ENCODE peak calls at places on chromosomes 5 and 9, in seven cellular contexts. C is PC-3, Y is H1, V is right lobe of liver, Q is GM23338, O is uterus, N is lower lobe of right lung. F is an unnamed sample.

GRCh38 chr5:19172926-19173425 is 815.0 kb downstream of the CDH18 start:
- DNase-seq in C (no peak), Y (no peak), V (no peak), Q (no peak), O (no peak), N (no peak), F (no peak)

GRCh38 chr5:97658116-97658900 is 475.3 kb upstream of the RIOK2 start:
- DNase-seq in C (peak), Y (no peak), V (no peak), Q (no peak), O (no peak), N (no peak), F (no peak)

GRCh38 chr9:995192-995591 is 18.7 kb downstream of the DMRT3 start:
- DNase-seq in C (peak), Y (no peak), V (no peak), Q (no peak), O (no peak), N (no peak), F (no peak)

GRCh38 chr5:127561254-127561653 is 43.8 kb downstream of the PRRC1 start:
- DNase-seq in C (no peak), Y (no peak), V (no peak), Q (no peak), O (no peak), N (no peak), F (peak)

GRCh38 chr9:91489391-91489899 is 65.8 kb upstream of the NFIL3 start:
- DNase-seq in C (no peak), Y (no peak), V (no peak), Q (no peak), O (no peak), N (no peak), F (no peak)

GRCh38 chr9:113929634-113930092 is 53.6 kb downstream of the ZNF618 start:
- DNase-seq in C (peak), Y (no peak), V (no peak), Q (no peak), O (no peak), N (no peak), F (no peak)

GRCh38 chr5:82551220-82551619 is 273.1 kb upstream of the RPS23 start:
- DNase-seq in C (no peak), Y (no peak), V (no peak), Q (no peak), O (no peak), N (no peak), F (no peak)

GRCh38 chr5:118882666-118883065 is 105.7 kb downstream of the DTWD2 start:
- DNase-seq in C (no peak), Y (no peak), V (no peak), Q (peak), O (no peak), N (no peak), F (no peak)

GRCh38 chr5:37823433-37824152 is 16.2 kb downstream of the GDNF start:
- DNase-seq in C (no peak), Y (no peak), V (no peak), Q (no peak), O (no peak), N (no peak), F (no peak)

GRCh38 chr5:38636626-38637025 is 80.2 kb upstream of the LIFR start:
- DNase-seq in C (peak), Y (no peak), V (no peak), Q (no peak), O (no peak), N (peak), F (no peak)

GRCh38 chr5:54669285-54669684 is 151.7 kb downstream of the SNX18 start:
- DNase-seq in C (no peak), Y (no peak), V (no peak), Q (no peak), O (no peak), N (no peak), F (peak)

GRCh38 chr9:77819672-77820071 is 171.6 kb upstream of the GNA14 start:
- DNase-seq in C (no peak), Y (no peak), V (no peak), Q (no peak), O (no peak), N (no peak), F (no peak)

GRCh38 chr9:37540634-37541033 is 35.5 kb downstream of the FBXO10 start:
- DNase-seq in C (peak), Y (no peak), V (no peak), Q (no peak), O (no peak), N (no peak), F (no peak)

GRCh38 chr5:98110270-98110669 is 663.2 kb upstream of the RGMB start:
- DNase-seq in C (peak), Y (no peak), V (no peak), Q (no peak), O (no peak), N (no peak), F (peak)

GRCh38 chr5:174895360-174895759 is 171.0 kb downstream of the MSX2 start:
- DNase-seq in C (peak), Y (no peak), V (no peak), Q (peak), O (no peak), N (no peak), F (no peak)

GRCh38 chr9:25117791-25118190 is 560.5 kb downstream of the TUSC1 start:
- DNase-seq in C (no peak), Y (no peak), V (no peak), Q (no peak), O (no peak), N (no peak), F (no peak)

GRCh38 chr9:78296893-78297671 is at the start of gene PSAT1:
- DNase-seq in C (peak), Y (peak), V (peak), Q (peak), O (peak), N (peak), F (peak)

GRCh38 chr5:167244583-167244982 is 1046.9 kb upstream of the WWC1 start:
- DNase-seq in C (no peak), Y (peak), V (no peak), Q (peak), O (no peak), N (no peak), F (no peak)

GRCh38 chr5:103571730-103572129 is 9.1 kb upstream of the NUDT12 start:
- DNase-seq in C (no peak), Y (no peak), V (no peak), Q (no peak), O (no peak), N (no peak), F (no peak)

GRCh38 chr5:172417130-172417802 is 37.1 kb downstream of the SH3PXD2B start:
- DNase-seq in C (no peak), Y (no peak), V (no peak), Q (no peak), O (peak), N (no peak), F (no peak)

GRCh38 chr5:177271113-177271512 is 32.4 kb downstream of the RAB24 start:
- DNase-seq in C (no peak), Y (no peak), V (no peak), Q (no peak), O (no peak), N (no peak), F (no peak)

GRCh38 chr5:156354571-156354970 is 27.6 kb downstream of the SGCD start:
- DNase-seq in C (no peak), Y (no peak), V (no peak), Q (no peak), O (no peak), N (no peak), F (no peak)

GRCh38 chr5:1771149-1772065 is 28.2 kb downstream of the MRPL36 start:
- DNase-seq in C (no peak), Y (no peak), V (peak), Q (no peak), O (no peak), N (no peak), F (no peak)

GRCh38 chr5:6125781-6126180 is 252.6 kb downstream of the MED10 start:
- DNase-seq in C (no peak), Y (no peak), V (no peak), Q (no peak), O (no peak), N (no peak), F (no peak)

GRCh38 chr9:297104-297794 is 82.6 kb downstream of the DOCK8 start:
- DNase-seq in C (peak), Y (no peak), V (peak), Q (no peak), O (no peak), N (peak), F (no peak)

GRCh38 chr9:72775570-72775969 is 177.3 kb downstream of the ALDH1A1 start:
- DNase-seq in C (no peak), Y (no peak), V (no peak), Q (no peak), O (no peak), N (no peak), F (no peak)

GRCh38 chr5:181223729-181224389 is 778 bp downstream of the TRIM41 start:
- DNase-seq in C (no peak), Y (no peak), V (peak), Q (peak), O (no peak), N (peak), F (no peak)

GRCh38 chr5:35622974-35623373 is 5.3 kb downstream of the SPEF2 start:
- DNase-seq in C (no peak), Y (no peak), V (no peak), Q (no peak), O (no peak), N (no peak), F (no peak)

GRCh38 chr5:16612007-16612406 is 4.8 kb downstream of the RETREG1 start:
- DNase-seq in C (no peak), Y (no peak), V (no peak), Q (no peak), O (no peak), N (no peak), F (no peak)

GRCh38 chr5:12669326-12669725 is 765.1 kb upstream of the CTNND2 start:
- DNase-seq in C (no peak), Y (no peak), V (no peak), Q (peak), O (no peak), N (no peak), F (no peak)

GRCh38 chr5:38607396-38607795 is 51.0 kb upstream of the LIFR start:
- DNase-seq in C (peak), Y (no peak), V (no peak), Q (no peak), O (no peak), N (no peak), F (peak)

GRCh38 chr5:99169309-99169708 is 240.5 kb upstream of the CHD1 start:
- DNase-seq in C (peak), Y (no peak), V (no peak), Q (peak), O (no peak), N (no peak), F (no peak)

GRCh38 chr5:139684881-139685749 is 37.0 kb downstream of the CXXC5 start:
- DNase-seq in C (no peak), Y (no peak), V (peak), Q (peak), O (no peak), N (no peak), F (no peak)

GRCh38 chr9:6677803-6678202 is 32.3 kb upstream of the GLDC start:
- DNase-seq in C (no peak), Y (no peak), V (no peak), Q (no peak), O (no peak), N (no peak), F (no peak)

GRCh38 chr5:151080620-151081425 is at the start of gene TNIP1:
- DNase-seq in C (peak), Y (peak), V (peak), Q (peak), O (peak), N (peak), F (no peak)
- TF ChIP-seq CTCF in C (no peak), Y (no peak), V (no peak), Q (no peak), O (peak), N (no peak), F (no peak)

GRCh38 chr5:179530069-179530998 is 20.0 kb upstream of the RUFY1 start:
- DNase-seq in C (no peak), Y (peak), V (peak), Q (peak), O (peak), N (peak), F (no peak)
- H3K4me3 ChIP-seq in C (no peak), Y (peak), V (peak), Q (peak), O (peak), N (peak), F (peak)

DNA sequence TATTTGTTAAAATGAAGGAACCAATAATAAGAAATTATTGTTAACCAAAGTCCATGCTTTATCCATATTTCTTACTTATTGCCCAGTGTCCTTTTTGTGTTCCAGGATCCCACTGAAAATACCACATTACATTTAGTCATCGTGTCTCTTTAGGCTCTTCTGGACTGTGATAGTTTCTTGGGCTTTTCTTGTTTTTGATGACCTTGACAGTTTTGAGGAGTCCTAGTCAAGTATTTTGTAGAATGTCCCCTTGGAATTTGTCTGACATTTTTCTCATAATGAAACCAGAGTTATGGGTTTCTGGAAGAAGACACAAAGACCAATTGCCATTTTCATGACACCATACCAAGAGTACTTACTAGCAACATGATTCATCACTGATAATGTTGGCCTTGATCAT is 13.6 kb upstream of the COMMD10 start:
- DNase-seq in C (no peak), Y (no peak), V (no peak), Q (no peak), O (no peak), N (no peak), F (no peak)
- H3K27ac ChIP-seq in C (no peak), Y (no peak), V (no peak), Q (no peak), O (no peak), N (no peak), F (no peak)

GRCh38 chr5:60382761-60383160 is 317.2 kb downstream of the DEPDC1B start:
- DNase-seq in C (peak), Y (no peak), V (no peak), Q (peak), O (no peak), N (no peak), F (no peak)
- TF ChIP-seq CTCF in C (peak), Y (no peak), V (peak), Q (peak), O (peak), N (peak), F (peak)

DNA sequence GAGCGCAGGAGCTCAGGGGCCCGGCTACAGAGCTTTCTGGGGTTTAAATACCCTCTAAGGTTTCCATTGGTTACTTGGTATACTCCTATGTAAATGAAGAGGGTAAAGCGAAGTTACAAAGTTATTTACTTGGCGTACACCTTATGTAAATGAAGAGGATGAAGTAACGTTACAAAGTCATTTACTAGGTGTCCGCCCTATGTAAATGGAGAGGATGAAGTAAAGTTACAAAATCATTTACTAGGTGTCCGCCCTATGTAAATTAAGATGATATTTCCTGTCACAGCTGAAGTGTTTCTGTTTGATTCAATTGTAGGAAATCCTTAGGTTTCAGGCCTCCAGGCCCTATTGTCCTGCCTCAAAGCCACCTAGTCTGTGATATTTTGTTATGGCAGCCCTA is 358.2 kb downstream of the MTRR start:
- DNase-seq in C (no peak), Y (no peak), V (no peak), Q (no peak), O (no peak), N (no peak), F (no peak)
- H3K4me3 ChIP-seq in C (no peak), Y (no peak), V (no peak), Q (no peak), O (no peak), N (no peak), F (no peak)

GRCh38 chr5:132479073-132479811 is 11.3 kb downstream of the IRF1 start:
- DNase-seq in C (no peak), Y (no peak), V (no peak), Q (no peak), O (no peak), N (no peak), F (no peak)
- H3K27ac ChIP-seq in C (no peak), Y (no peak), V (no peak), Q (no peak), O (no peak), N (peak), F (no peak)

DNA sequence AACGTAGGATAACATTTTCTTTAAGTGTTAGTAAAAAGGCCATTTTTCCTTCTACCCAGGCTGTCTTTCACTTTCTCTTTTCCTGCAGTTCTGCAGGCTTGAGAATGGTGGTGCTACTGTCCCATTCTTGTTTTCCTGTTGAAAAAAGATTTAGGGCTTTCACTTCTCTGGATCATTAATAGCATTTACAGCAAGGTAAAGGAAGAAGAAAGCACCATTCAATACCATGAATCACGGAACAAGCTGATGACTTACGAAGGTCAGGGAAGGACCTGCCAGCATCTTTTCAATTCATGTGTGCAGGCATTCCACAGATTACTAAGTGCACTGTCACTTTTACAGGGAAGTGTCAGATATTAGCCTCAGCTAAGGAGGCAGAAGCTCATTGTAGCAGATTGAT is 292.8 kb downstream of the YTHDC2 start:
- DNase-seq in C (peak), Y (no peak), V (no peak), Q (peak), O (no peak), N (no peak), F (no peak)
- TF ChIP-seq CTCF in C (peak), Y (peak), V (peak), Q (peak), O (peak), N (peak), F (peak)

GRCh38 chr5:93163010-93163663 is 417.9 kb downstream of the NR2F1-AS1 start:
- DNase-seq in C (peak), Y (no peak), V (no peak), Q (no peak), O (no peak), N (no peak), F (peak)

GRCh38 chr5:93162201-93162654 is 418.8 kb downstream of the NR2F1-AS1 start:
- DNase-seq in C (peak), Y (no peak), V (no peak), Q (no peak), O (no peak), N (no peak), F (no peak)

GRCh38 chr5:93154551-93154950 is 426.5 kb downstream of the NR2F1-AS1 start:
- DNase-seq in C (no peak), Y (no peak), V (no peak), Q (no peak), O (no peak), N (no peak), F (no peak)

GRCh38 chr5:93156566-93156965 is 424.5 kb downstream of the NR2F1-AS1 start:
- DNase-seq in C (no peak), Y (no peak), V (no peak), Q (no peak), O (no peak), N (no peak), F (no peak)

GRCh38 chr5:93158841-93159240 is 422.2 kb downstream of the NR2F1-AS1 start:
- DNase-seq in C (no peak), Y (no peak), V (no peak), Q (no peak), O (no peak), N (no peak), F (no peak)
- H3K4me3 ChIP-seq in C (no peak), Y (no peak), V (no peak), Q (no peak), O (no peak), N (no peak), F (no peak)

DNA sequence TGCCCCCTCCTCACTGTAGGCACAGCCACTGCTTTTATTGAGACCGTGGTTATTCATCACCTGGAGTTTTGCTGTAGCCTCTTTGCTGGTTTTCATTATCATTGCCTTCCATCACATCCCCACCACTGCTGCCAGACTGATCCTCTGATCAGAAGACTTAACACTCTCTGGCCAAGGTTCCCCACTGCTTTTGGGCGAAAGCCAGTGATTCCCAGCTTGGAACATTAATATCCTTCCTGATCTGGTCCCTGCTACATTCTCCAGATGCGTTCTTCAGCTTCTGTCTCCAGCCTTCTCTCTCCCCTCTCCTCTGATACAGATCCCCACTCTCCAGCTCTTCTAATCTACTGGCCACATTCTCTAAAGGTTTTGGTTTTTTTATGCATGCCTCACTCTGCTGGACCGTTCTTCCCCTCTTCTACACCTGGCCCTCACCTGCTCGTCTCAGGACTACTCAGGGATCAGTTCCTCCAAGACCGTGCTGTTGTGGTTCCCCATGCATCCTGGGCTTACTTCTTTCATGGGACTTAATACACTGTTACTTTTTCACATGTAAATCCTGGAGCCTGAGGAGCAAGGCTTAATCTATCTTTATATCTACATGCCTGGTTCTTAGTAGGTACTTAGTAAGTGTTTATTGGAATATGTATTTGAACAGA is 115.0 kb downstream of the PRKACG start:
- DNase-seq in C (no peak), Y (no peak), V (no peak), Q (no peak), O (no peak), N (no peak), F (no peak)
- H3K27ac ChIP-seq in C (no peak), Y (no peak), V (no peak), Q (no peak), O (peak), N (no peak), F (no peak)